ENCODE peak calls at places on chromosomes 6 and 20, in six cellular contexts. A, W, G, T, V and D are unnamed samples.

GRCh38 chr6:89591745-89592144 is 46.8 kb downstream of the LYRM2 start:
- DNase-seq in A (no peak), W (no peak), G (no peak), T (no peak), V (no peak), D (no peak)

GRCh38 chr20:18992418-18992817 is 178.8 kb downstream of the SCP2D1 start:
- DNase-seq in A (no peak), W (no peak), G (no peak), T (no peak), V (no peak), D (no peak)

GRCh38 chr6:30171677-30172471 is 8.5 kb downstream of the TRIM15 start:
- DNase-seq in A (peak), W (peak), G (no peak), T (no peak), V (peak), D (no peak)

GRCh38 chr6:40611912-40612311 is 24.7 kb upstream of the LRFN2 start:
- DNase-seq in A (no peak), W (no peak), G (no peak), T (no peak), V (no peak), D (no peak)

GRCh38 chr6:88843040-88843439 is 120.4 kb downstream of the RNGTT start:
- DNase-seq in A (no peak), W (peak), G (no peak), T (no peak), V (no peak), D (no peak)

GRCh38 chr6:127182501-127182900 is 64.0 kb downstream of the RSPO3 start:
- DNase-seq in A (no peak), W (peak), G (peak), T (no peak), V (no peak), D (no peak)

GRCh38 chr6:34610819-34611477 is 54.8 kb upstream of the SPDEF start:
- DNase-seq in A (no peak), W (peak), G (peak), T (peak), V (no peak), D (no peak)

GRCh38 chr6:89204096-89204495 is 13.1 kb downstream of the GABRR1 start:
- DNase-seq in A (no peak), W (no peak), G (no peak), T (no peak), V (no peak), D (no peak)

GRCh38 chr6:76702187-76702586 is 629.7 kb upstream of the IMPG1 start:
- DNase-seq in A (no peak), W (peak), G (no peak), T (no peak), V (no peak), D (no peak)

GRCh38 chr6:113697642-113698410 is 159.3 kb upstream of the MARCKS start:
- DNase-seq in A (no peak), W (peak), G (no peak), T (peak), V (no peak), D (no peak)

GRCh38 chr20:22652685-22653568 is 68.6 kb upstream of the FOXA2 start:
- DNase-seq in A (peak), W (no peak), G (no peak), T (no peak), V (no peak), D (no peak)

GRCh38 chr20:51404297-51405060 is 138.0 kb downstream of the NFATC2 start:
- DNase-seq in A (peak), W (no peak), G (no peak), T (no peak), V (peak), D (no peak)

GRCh38 chr20:44649976-44650375 is 1.5 kb downstream of the ADA start:
- DNase-seq in A (no peak), W (no peak), G (no peak), T (no peak), V (peak), D (no peak)

GRCh38 chr6:169589699-169590257 is 112.1 kb downstream of the WDR27 start:
- DNase-seq in A (no peak), W (no peak), G (no peak), T (no peak), V (no peak), D (no peak)

GRCh38 chr6:49915035-49915434 is 48.7 kb upstream of the CRISP1 start:
- DNase-seq in A (peak), W (no peak), G (peak), T (no peak), V (no peak), D (no peak)

GRCh38 chr6:145756170-145756662 is 20.9 kb upstream of the EPM2A start:
- DNase-seq in A (no peak), W (peak), G (peak), T (peak), V (no peak), D (peak)

GRCh38 chr20:37315293-37316110 is 26.0 kb downstream of the MANBAL start:
- DNase-seq in A (no peak), W (peak), G (no peak), T (no peak), V (peak), D (no peak)

DNA sequence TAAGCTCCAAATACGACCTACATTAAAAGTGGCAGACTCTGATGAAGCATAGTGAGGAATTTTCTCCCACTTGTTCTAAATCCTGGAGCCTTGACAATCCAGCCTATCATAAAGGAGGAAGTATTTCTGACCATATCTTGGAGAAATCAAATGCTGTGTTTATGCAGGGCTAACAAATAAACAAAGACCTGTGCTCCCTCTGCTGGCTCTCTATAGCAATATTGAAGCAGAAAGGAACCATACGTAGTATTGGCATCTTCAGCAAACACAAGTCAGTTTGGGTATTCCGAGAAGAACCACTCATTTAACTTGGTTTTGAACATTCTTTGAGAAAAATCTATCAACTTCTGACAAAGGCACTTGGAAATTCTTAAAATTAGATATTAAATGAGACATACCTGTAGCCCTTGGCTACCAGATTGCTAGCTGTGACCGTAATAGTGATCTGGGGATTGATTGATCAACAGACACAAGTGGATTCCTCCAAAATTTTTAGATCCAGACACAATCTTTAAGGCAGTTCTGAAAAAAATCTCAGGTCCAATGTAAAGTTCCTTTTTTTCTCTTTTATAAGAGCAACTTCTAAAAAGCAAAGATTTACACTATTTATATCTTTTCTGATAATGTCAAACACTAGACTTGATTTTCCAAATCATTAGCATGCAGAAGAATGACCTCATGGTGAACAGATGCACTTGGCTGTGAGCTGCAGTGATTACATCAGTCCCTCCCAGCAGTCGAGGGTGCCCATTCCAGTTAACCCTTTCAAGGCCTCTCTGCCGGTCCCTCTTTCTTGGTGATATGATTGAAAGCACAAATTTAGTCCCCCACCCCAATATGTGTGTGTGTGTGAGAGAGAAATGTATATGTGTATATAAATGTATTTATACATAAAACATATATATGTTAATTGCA is 40.2 kb downstream of the INSM1 start:
- DNase-seq in A (no peak), W (peak), G (peak), T (peak), V (no peak), D (no peak)
- H3K27ac ChIP-seq in A (no peak), W (no peak), G (no peak), T (no peak), V (no peak), D (no peak)

GRCh38 chr20:38383147-38383546 is 36.9 kb downstream of the LBP start:
- DNase-seq in A (no peak), W (no peak), G (no peak), T (no peak), V (no peak), D (no peak)
- H3K27ac ChIP-seq in A (no peak), W (no peak), G (no peak), T (no peak), V (no peak), D (no peak)

DNA sequence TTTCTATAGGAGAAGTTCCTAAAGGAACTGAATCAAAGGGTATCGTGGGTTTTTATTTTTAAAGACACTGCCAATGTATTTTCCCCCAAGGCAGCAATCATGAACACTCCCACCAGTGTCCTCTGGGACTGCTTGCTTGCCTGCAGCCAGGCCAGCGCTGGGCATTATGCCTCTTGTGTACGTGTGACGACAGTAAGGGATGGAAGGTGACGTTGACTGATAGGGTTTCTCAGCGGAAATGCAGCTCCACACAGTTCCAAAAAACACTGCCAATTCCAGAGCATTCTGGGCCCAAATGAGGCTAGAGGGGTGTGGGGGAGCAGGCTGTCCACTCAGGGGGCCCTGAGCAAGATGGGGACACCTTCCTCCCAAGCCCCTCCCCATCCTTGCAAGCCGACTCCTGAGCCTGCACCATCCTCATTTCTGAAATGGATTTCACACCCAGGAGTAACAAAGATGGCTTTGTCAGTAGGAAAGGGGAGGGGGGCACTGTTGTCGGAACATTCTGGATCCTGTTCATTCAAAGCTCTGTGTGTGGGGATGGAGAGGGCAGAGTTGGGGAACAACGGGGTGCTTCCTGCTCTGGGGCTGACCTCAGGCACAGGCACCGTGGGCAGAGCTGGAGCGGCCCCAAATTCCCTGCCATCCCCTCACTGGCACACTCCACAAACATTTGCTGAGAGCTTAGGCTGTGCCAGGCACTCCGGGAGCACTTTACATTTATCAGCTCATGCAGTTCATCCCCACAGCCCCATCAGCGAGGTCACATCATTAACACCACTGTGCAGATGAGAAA is 20.0 kb downstream of the PREX1 start:
- DNase-seq in A (no peak), W (peak), G (no peak), T (no peak), V (no peak), D (no peak)
- H3K27ac ChIP-seq in A (no peak), W (no peak), G (no peak), T (no peak), V (no peak), D (no peak)

GRCh38 chr6:42026540-42026939 is 23.8 kb upstream of the TAF8 start:
- DNase-seq in A (no peak), W (no peak), G (no peak), T (no peak), V (no peak), D (no peak)
- H3K27ac ChIP-seq in A (no peak), W (no peak), G (no peak), T (no peak), V (peak), D (no peak)

GRCh38 chr6:21185849-21186478 is 407.6 kb upstream of the SOX4 start:
- DNase-seq in A (peak), W (no peak), G (peak), T (no peak), V (no peak), D (no peak)
- H3K27ac ChIP-seq in A (no peak), W (no peak), G (peak), T (no peak), V (no peak), D (no peak)

GRCh38 chr6:79296211-79296610 is 61.7 kb upstream of the HMGN3 start:
- DNase-seq in A (no peak), W (no peak), G (no peak), T (no peak), V (no peak), D (no peak)

GRCh38 chr6:79305020-79305419 is 70.5 kb upstream of the HMGN3 start:
- DNase-seq in A (no peak), W (no peak), G (no peak), T (no peak), V (no peak), D (no peak)

GRCh38 chr6:79302341-79302740 is 67.9 kb upstream of the HMGN3 start:
- DNase-seq in A (no peak), W (no peak), G (no peak), T (no peak), V (no peak), D (no peak)

GRCh38 chr6:79301290-79301689 is 66.8 kb upstream of the HMGN3 start:
- DNase-seq in A (no peak), W (no peak), G (no peak), T (no peak), V (no peak), D (no peak)
- H3K27ac ChIP-seq in A (no peak), W (no peak), G (no peak), T (no peak), V (no peak), D (no peak)

DNA sequence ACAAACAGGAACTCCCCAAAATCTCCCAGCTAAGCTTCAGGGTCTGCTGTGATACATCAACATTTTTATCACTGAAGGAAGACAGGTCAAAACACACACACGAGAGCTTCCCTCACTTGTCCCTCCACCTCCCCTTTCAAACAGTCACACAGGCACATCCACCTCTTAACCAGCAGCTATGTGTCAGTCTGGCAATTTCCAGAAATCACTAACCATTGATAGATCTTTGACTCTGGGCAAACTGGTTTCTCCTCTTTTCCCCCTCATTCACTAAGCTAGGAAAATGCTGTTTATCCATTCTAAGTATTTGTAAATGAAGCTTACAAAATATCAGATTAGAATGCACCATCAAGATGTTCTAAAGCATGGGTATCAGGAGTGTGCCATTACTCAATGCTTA is 87.8 kb downstream of the DCDC2 start:
- DNase-seq in A (no peak), W (no peak), G (no peak), T (no peak), V (no peak), D (no peak)
- H3K27ac ChIP-seq in A (no peak), W (no peak), G (no peak), T (no peak), V (no peak), D (no peak)

GRCh38 chr20:32274359-32274758 is 3.1 kb upstream of the KIF3B start:
- DNase-seq in A (no peak), W (no peak), G (no peak), T (no peak), V (no peak), D (no peak)

GRCh38 chr20:32281711-32282110 is 4.3 kb downstream of the KIF3B start:
- DNase-seq in A (no peak), W (no peak), G (no peak), T (no peak), V (no peak), D (no peak)

GRCh38 chr20:32278199-32278643 is 770 bp downstream of the KIF3B start:
- DNase-seq in A (no peak), W (peak), G (no peak), T (no peak), V (peak), D (no peak)

GRCh38 chr20:32282461-32282860 is 5.0 kb downstream of the KIF3B start:
- DNase-seq in A (no peak), W (no peak), G (no peak), T (no peak), V (peak), D (no peak)

GRCh38 chr20:32277361-32278198 is at the start of gene KIF3B:
- DNase-seq in A (peak), W (peak), G (peak), T (peak), V (peak), D (peak)
- H3K27ac ChIP-seq in A (no peak), W (no peak), G (peak), T (peak), V (peak), D (peak)